ENCODE peak calls at places on chromosomes 11 and 22, in eight cellular contexts. K, P, H, O, R, V, N and I are unnamed samples. For H3K9me3, the result is how much of the 10 kb centered on the place peaks cover.

GRCh38 chr11:74672332-74672955 is 58.8 kb downstream of the CHRDL2 start:
- DNase-seq in K (no peak), P (no peak), H (no peak), O (peak), R (no peak), V (no peak), N (no peak), I (no peak)

GRCh38 chr11:45650166-45651095 is 15.0 kb downstream of the CHST1 start:
- DNase-seq in K (peak), P (no peak), H (no peak), O (no peak), R (no peak), V (no peak), N (no peak), I (no peak)

GRCh38 chr11:65781152-65781961 is 581 bp upstream of the AP5B1 start:
- DNase-seq in K (peak), P (peak), H (no peak), O (peak), R (no peak), V (peak), N (peak), I (peak)

GRCh38 chr22:17086750-17087149 is 1.9 kb downstream of the IL17RA start:
- DNase-seq in K (peak), P (no peak), H (no peak), O (no peak), R (no peak), V (no peak), N (no peak), I (no peak)

GRCh38 chr22:38074181-38075104 is 9.5 kb downstream of the SLC16A8 start:
- DNase-seq in K (no peak), P (no peak), H (peak), O (no peak), R (peak), V (no peak), N (no peak), I (no peak)

GRCh38 chr11:73468590-73469161 is 92.5 kb downstream of the RELT start:
- DNase-seq in K (no peak), P (no peak), H (no peak), O (no peak), R (no peak), V (no peak), N (no peak), I (no peak)

GRCh38 chr11:1297011-1297575 is 12.3 kb downstream of the TOLLIP start:
- DNase-seq in K (peak), P (peak), H (no peak), O (no peak), R (no peak), V (no peak), N (no peak), I (no peak)

GRCh38 chr11:363948-364761 is 5.1 kb upstream of the B4GALNT4 start:
- DNase-seq in K (no peak), P (peak), H (no peak), O (peak), R (no peak), V (peak), N (peak), I (peak)

GRCh38 chr11:28675183-28675582 is 567.0 kb downstream of the METTL15 start:
- DNase-seq in K (no peak), P (no peak), H (no peak), O (no peak), R (no peak), V (no peak), N (no peak), I (no peak)

GRCh38 chr11:108122166-108122628 is 830 bp downstream of the ACAT1 start:
- DNase-seq in K (peak), P (peak), H (no peak), O (peak), R (no peak), V (peak), N (peak), I (no peak)

GRCh38 chr11:900545-900944 is 10.1 kb downstream of the CHID1 start:
- DNase-seq in K (no peak), P (no peak), H (no peak), O (no peak), R (no peak), V (no peak), N (no peak), I (no peak)

GRCh38 chr22:39917091-39917703 is 16.3 kb downstream of the GRAP2 start:
- DNase-seq in K (no peak), P (no peak), H (no peak), O (no peak), R (no peak), V (peak), N (no peak), I (no peak)

GRCh38 chr22:22076937-22077703 is 94.5 kb upstream of the TOP3B start:
- DNase-seq in K (no peak), P (no peak), H (peak), O (no peak), R (no peak), V (no peak), N (peak), I (no peak)

GRCh38 chr11:74462009-74462408 is 5.3 kb downstream of the KCNE3 start:
- DNase-seq in K (peak), P (peak), H (no peak), O (peak), R (no peak), V (peak), N (no peak), I (peak)

GRCh38 chr11:44445500-44446340 is 119.7 kb upstream of the CD82 start:
- DNase-seq in K (no peak), P (no peak), H (no peak), O (no peak), R (no peak), V (peak), N (no peak), I (no peak)

GRCh38 chr22:45925811-45926351 is 51.1 kb downstream of the WNT7B start:
- DNase-seq in K (no peak), P (no peak), H (no peak), O (no peak), R (no peak), V (no peak), N (no peak), I (no peak)

GRCh38 chr11:73797457-73797856 is 9.8 kb downstream of the MRPL48 start:
- DNase-seq in K (no peak), P (peak), H (no peak), O (no peak), R (no peak), V (no peak), N (no peak), I (no peak)

GRCh38 chr11:35103366-35104194 is 35.4 kb upstream of the CD44 start:
- DNase-seq in K (no peak), P (no peak), H (peak), O (no peak), R (no peak), V (no peak), N (no peak), I (no peak)

GRCh38 chr11:82942376-82942775 is 40.8 kb downstream of the DDIAS start:
- DNase-seq in K (no peak), P (no peak), H (no peak), O (no peak), R (no peak), V (no peak), N (no peak), I (no peak)

GRCh38 chr11:13344818-13345217 is 67.2 kb downstream of the BMAL1 start:
- DNase-seq in K (no peak), P (no peak), H (no peak), O (no peak), R (no peak), V (no peak), N (no peak), I (no peak)

GRCh38 chr22:17131686-17132085 is 10.5 kb upstream of the TMEM121B start:
- DNase-seq in K (no peak), P (no peak), H (no peak), O (no peak), R (no peak), V (no peak), N (no peak), I (peak)

GRCh38 chr11:66638177-66639065 is at the start of gene RBM4:
- DNase-seq in K (peak), P (peak), H (peak), O (peak), R (peak), V (peak), N (peak), I (peak)

GRCh38 chr11:122229078-122229477 is 113.1 kb upstream of the BLID start:
- DNase-seq in K (no peak), P (no peak), H (peak), O (no peak), R (no peak), V (no peak), N (no peak), I (no peak)

GRCh38 chr11:10305964-10306918 is 1.4 kb downstream of the ADM start:
- DNase-seq in K (peak), P (peak), H (peak), O (peak), R (no peak), V (peak), N (peak), I (peak)

GRCh38 chr11:122983438-122984185 is 2.0 kb upstream of the BSX start:
- DNase-seq in K (no peak), P (no peak), H (no peak), O (no peak), R (no peak), V (no peak), N (peak), I (no peak)

GRCh38 chr11:74683279-74683871 is 47.9 kb downstream of the CHRDL2 start:
- DNase-seq in K (no peak), P (peak), H (no peak), O (no peak), R (no peak), V (peak), N (peak), I (peak)

GRCh38 chr11:101914349-101914736 is 467 bp upstream of the CEP126 start:
- DNase-seq in K (no peak), P (no peak), H (peak), O (no peak), R (peak), V (no peak), N (no peak), I (no peak)

GRCh38 chr11:75499423-75500305 is 26.1 kb downstream of the GDPD5 start:
- DNase-seq in K (no peak), P (no peak), H (peak), O (peak), R (peak), V (peak), N (no peak), I (no peak)

GRCh38 chr11:1943576-1943975 is 3.6 kb upstream of the MRPL23 start:
- DNase-seq in K (peak), P (no peak), H (no peak), O (no peak), R (no peak), V (no peak), N (no peak), I (peak)

GRCh38 chr11:100918551-100919500 is 210.8 kb downstream of the PGR start:
- DNase-seq in K (peak), P (no peak), H (peak), O (peak), R (no peak), V (peak), N (no peak), I (peak)

GRCh38 chr11:112345708-112346107 is 85.0 kb upstream of the PLET1 start:
- DNase-seq in K (no peak), P (no peak), H (no peak), O (no peak), R (no peak), V (no peak), N (peak), I (peak)
- TF ChIP-seq CTCF in K (no peak), P (no peak), H (no peak), O (no peak), R (peak), V (no peak), N (no peak), I (peak)

DNA sequence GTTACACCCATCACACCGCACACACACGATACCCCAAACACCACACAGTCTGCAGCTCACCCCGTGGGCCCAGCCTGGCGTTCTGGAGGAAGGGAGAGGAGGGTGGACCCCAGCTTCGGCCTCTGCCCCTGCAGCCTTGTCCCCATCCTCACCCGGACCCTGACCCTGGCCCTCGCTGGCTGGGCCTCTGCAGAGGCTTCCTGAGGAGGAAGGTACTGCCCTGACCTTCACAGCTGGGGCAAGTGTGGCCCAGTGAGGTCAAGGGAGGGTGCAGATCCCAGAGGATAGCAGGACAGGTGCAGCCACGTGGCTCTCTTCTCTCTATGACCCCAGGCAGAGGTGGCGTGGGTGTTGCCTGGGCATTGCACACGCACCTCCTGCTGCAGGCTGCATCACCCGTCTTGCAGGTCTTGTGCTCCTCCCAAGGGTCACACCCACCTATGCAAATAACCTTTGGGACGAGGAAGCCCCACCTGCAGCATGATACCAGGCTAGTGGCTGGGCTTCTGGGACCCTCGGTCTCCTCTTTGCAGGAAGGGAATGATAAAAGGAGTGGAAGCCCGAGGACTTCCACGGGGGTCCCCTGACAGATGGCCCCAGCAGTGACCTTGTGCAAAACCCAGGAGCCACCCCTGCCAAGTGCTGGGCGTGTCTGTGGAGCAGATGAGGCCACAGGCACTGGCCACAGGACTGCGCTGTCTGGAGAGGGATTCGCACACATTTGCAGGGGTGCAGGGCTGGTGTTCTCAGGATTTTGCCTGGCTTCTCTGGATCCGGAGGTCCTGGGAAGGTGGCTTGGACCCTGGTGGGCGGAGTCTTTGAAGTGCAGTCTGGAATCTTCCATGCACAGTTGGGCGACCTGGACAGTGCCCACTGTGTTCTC is 1241.5 kb downstream of the BRD1 start:
- DNase-seq in K (no peak), P (no peak), H (no peak), O (no peak), R (no peak), V (no peak), N (no peak), I (no peak)
- H3K9me3 ChIP-seq in K (under half), P (under half), H (under half), O (under half), R (half or more), V (under half), N (under half), I (under half)

GRCh38 chr22:28600546-28601143 is 79.0 kb downstream of the TTC28 start:
- DNase-seq in K (no peak), P (no peak), H (peak), O (peak), R (peak), V (no peak), N (peak), I (peak)
- TF ChIP-seq CTCF in K (peak), P (no peak), H (peak), O (peak), R (peak), V (peak), N (peak), I (peak)

GRCh38 chr11:17767301-17767885 is 32.8 kb downstream of the KCNC1 start:
- DNase-seq in K (no peak), P (no peak), H (no peak), O (no peak), R (no peak), V (no peak), N (no peak), I (peak)
- H3K9me3 ChIP-seq in K (under half), P (under half), H (under half), O (under half), R (under half), V (under half), N (under half), I (under half)

DNA sequence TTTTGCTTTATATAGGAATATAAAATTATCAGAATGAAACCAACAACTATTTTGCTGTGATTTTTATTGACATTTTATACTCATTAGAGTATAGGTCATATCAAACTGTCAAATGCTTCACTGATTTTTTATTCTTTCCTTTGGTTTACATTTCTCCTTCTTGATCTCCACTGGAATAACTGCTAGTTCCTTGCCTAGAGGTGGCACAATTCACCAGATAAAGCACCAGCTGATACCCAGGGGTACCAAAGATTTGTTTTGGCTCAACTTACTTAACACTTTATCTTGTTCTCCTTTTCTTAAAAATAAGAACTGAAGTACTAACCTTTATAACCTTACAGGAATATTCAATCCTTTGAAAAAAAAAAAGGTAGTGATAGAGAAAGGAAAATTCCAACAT is 725.1 kb upstream of the CHORDC1 start:
- DNase-seq in K (no peak), P (no peak), H (no peak), O (no peak), R (no peak), V (no peak), N (no peak), I (no peak)
- TF ChIP-seq CTCF in K (no peak), P (no peak), H (no peak), O (no peak), R (no peak), V (no peak), N (no peak), I (no peak)

GRCh38 chr22:26527167-26527566 is 14.9 kb upstream of the TFIP11 start:
- DNase-seq in K (no peak), P (no peak), H (no peak), O (no peak), R (no peak), V (no peak), N (no peak), I (no peak)
- H3K9me3 ChIP-seq in K (under half), P (under half), H (under half), O (under half), R (under half), V (under half), N (under half), I (under half)